ENCODE peak calls at places on chromosomes 11 and 22, in six cellular contexts. Z, G, A, V, Y and R are unnamed samples.

GRCh38 chr22:30312053-30312452 is 14.7 kb downstream of the TBC1D10A start:
- DNase-seq in Z (no peak), G (no peak), A (no peak), V (no peak), Y (no peak), R (no peak)

GRCh38 chr11:95831198-95831883 is 41.0 kb downstream of the CEP57 start:
- DNase-seq in Z (no peak), G (no peak), A (no peak), V (no peak), Y (no peak), R (no peak)

GRCh38 chr11:47864910-47865309 is 16.8 kb upstream of the NUP160 start:
- DNase-seq in Z (no peak), G (no peak), A (no peak), V (no peak), Y (no peak), R (no peak)

GRCh38 chr11:83092488-83093384 is 21.0 kb upstream of the RAB30 start:
- DNase-seq in Z (no peak), G (peak), A (no peak), V (no peak), Y (peak), R (peak)

GRCh38 chr11:2355000-2355644 is 22.0 kb upstream of the CD81 start:
- DNase-seq in Z (no peak), G (no peak), A (no peak), V (no peak), Y (no peak), R (no peak)

GRCh38 chr22:48677168-48677520 is 1150.5 kb downstream of the BRD1 start:
- DNase-seq in Z (no peak), G (no peak), A (no peak), V (no peak), Y (no peak), R (no peak)

GRCh38 chr22:50470491-50470890 is 4.3 kb downstream of the SBF1 start:
- DNase-seq in Z (no peak), G (no peak), A (no peak), V (no peak), Y (no peak), R (no peak)

GRCh38 chr11:111105566-111105965 is 140.0 kb upstream of the POU2AF2 start:
- DNase-seq in Z (no peak), G (no peak), A (no peak), V (no peak), Y (no peak), R (no peak)

GRCh38 chr11:73227571-73228211 is 9.6 kb downstream of the P2RY2 start:
- DNase-seq in Z (peak), G (no peak), A (peak), V (no peak), Y (peak), R (no peak)

GRCh38 chr11:63635762-63636465 is 21.7 kb upstream of the PLAAT3 start:
- DNase-seq in Z (peak), G (peak), A (peak), V (peak), Y (peak), R (peak)

GRCh38 chr11:95917188-95918036 is 6.5 kb downstream of the MTMR2 start:
- DNase-seq in Z (no peak), G (no peak), A (no peak), V (no peak), Y (peak), R (no peak)

GRCh38 chr22:47112566-47112965 is 350.1 kb downstream of the TBC1D22A start:
- DNase-seq in Z (no peak), G (no peak), A (peak), V (no peak), Y (no peak), R (no peak)

GRCh38 chr11:117095301-117096139 is 2.7 kb downstream of the SIK3 start:
- DNase-seq in Z (no peak), G (peak), A (no peak), V (no peak), Y (no peak), R (no peak)

GRCh38 chr22:47798229-47798628 is 1035.8 kb downstream of the TBC1D22A start:
- DNase-seq in Z (no peak), G (no peak), A (no peak), V (no peak), Y (no peak), R (no peak)

GRCh38 chr22:44070029-44070428 is 45.9 kb downstream of the PARVB start:
- DNase-seq in Z (no peak), G (no peak), A (no peak), V (no peak), Y (no peak), R (no peak)

GRCh38 chr22:20803696-20804324 is 29.9 kb downstream of the SERPIND1 start:
- DNase-seq in Z (peak), G (peak), A (peak), V (no peak), Y (peak), R (peak)

GRCh38 chr11:11748706-11749365 is 92.9 kb upstream of the USP47 start:
- DNase-seq in Z (no peak), G (no peak), A (no peak), V (no peak), Y (no peak), R (no peak)

GRCh38 chr22:40289991-40290459 is 56.3 kb upstream of the ADSL start:
- DNase-seq in Z (no peak), G (no peak), A (no peak), V (peak), Y (no peak), R (no peak)

GRCh38 chr11:111935331-111936044 is 1.7 kb upstream of the DIXDC1 start:
- DNase-seq in Z (no peak), G (peak), A (no peak), V (no peak), Y (no peak), R (no peak)

GRCh38 chr11:59708537-59708936 is 5.1 kb downstream of the OR10V1 start:
- DNase-seq in Z (no peak), G (no peak), A (no peak), V (no peak), Y (no peak), R (no peak)

GRCh38 chr11:66327171-66328035 is 8.8 kb downstream of the RIN1 start:
- DNase-seq in Z (no peak), G (no peak), A (peak), V (no peak), Y (peak), R (no peak)

GRCh38 chr11:93668171-93668570 is 6.7 kb downstream of the CEP295 start:
- DNase-seq in Z (no peak), G (no peak), A (no peak), V (no peak), Y (no peak), R (no peak)

GRCh38 chr11:83456075-83456474 is 169.9 kb upstream of the CCDC90B start:
- DNase-seq in Z (no peak), G (no peak), A (peak), V (no peak), Y (no peak), R (no peak)

GRCh38 chr22:35399114-35399677 is 744 bp upstream of the MCM5 start:
- DNase-seq in Z (no peak), G (no peak), A (no peak), V (no peak), Y (peak), R (no peak)

GRCh38 chr22:43829448-43829821 is 17.3 kb upstream of the EFCAB6 start:
- DNase-seq in Z (no peak), G (no peak), A (no peak), V (no peak), Y (peak), R (no peak)

GRCh38 chr11:94623120-94623735 is 56.1 kb downstream of the PIWIL4 start:
- DNase-seq in Z (peak), G (peak), A (peak), V (peak), Y (peak), R (peak)

GRCh38 chr11:72721689-72722049 is 30.5 kb downstream of the ARAP1 start:
- DNase-seq in Z (no peak), G (no peak), A (no peak), V (no peak), Y (no peak), R (no peak)

GRCh38 chr11:7600205-7600775 is 73.0 kb downstream of the CYB5R2 start:
- DNase-seq in Z (no peak), G (peak), A (no peak), V (no peak), Y (no peak), R (peak)

DNA sequence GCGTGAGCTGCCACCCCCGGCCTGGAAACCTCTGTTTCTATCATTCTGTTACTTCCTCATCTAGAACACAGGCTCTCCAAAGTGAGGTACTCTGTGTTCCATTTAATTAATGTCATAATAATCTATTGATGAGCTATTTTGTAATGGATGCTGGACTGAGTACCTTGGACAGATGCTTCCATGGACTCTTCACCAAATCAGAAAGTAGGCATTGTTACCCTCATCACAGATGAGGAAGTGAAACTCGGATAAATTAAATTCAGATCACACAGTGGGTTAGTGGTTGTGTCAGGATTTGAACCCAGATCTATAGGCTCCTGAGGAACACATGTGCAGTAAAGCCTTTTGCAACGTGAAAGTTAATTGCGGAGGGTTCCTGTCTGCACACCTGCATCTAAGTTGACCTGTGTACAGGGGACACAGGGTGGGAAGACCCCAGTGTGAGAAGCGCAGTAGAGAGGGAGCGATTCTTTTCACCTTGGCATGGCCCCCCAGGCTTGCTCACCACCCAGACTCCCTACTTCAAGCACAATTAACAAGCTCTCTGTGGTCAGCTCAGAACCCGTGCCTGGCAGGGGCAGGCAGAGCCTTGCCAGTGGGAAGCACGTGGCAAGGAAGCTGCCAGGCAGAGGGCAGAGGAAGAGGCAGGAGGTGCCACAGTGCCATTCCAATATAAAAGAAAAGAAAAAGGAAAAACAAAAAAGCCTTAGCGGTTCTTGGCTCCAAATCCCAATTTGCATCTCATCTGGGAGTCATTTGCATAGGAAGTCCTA is 239.3 kb downstream of the GRIK4 start:
- DNase-seq in Z (no peak), G (no peak), A (no peak), V (no peak), Y (no peak), R (no peak)
- TF ChIP-seq CHD2 in Z (no peak), G (no peak), A (no peak), V (no peak), Y (no peak), R (no peak)

GRCh38 chr22:38788016-38788415 is 5.9 kb downstream of the DNAL4 start:
- DNase-seq in Z (no peak), G (no peak), A (no peak), V (no peak), Y (no peak), R (no peak)

GRCh38 chr22:38786631-38787030 is 7.3 kb downstream of the DNAL4 start:
- DNase-seq in Z (no peak), G (no peak), A (no peak), V (no peak), Y (no peak), R (no peak)

GRCh38 chr22:38788846-38789245 is 5.1 kb downstream of the DNAL4 start:
- DNase-seq in Z (no peak), G (no peak), A (no peak), V (no peak), Y (peak), R (no peak)

GRCh38 chr22:38789606-38790005 is 4.3 kb downstream of the DNAL4 start:
- DNase-seq in Z (no peak), G (no peak), A (no peak), V (no peak), Y (no peak), R (no peak)

GRCh38 chr22:38788417-38788816 is 5.5 kb downstream of the DNAL4 start:
- DNase-seq in Z (no peak), G (no peak), A (no peak), V (no peak), Y (peak), R (peak)
- TF ChIP-seq CHD2 in Z (no peak), G (no peak), A (no peak), V (no peak), Y (no peak), R (no peak)

GRCh38 chr11:15911377-15912044 is 444.8 kb downstream of the SOX6 start:
- DNase-seq in Z (no peak), G (no peak), A (no peak), V (no peak), Y (no peak), R (peak)
- TF ChIP-seq CHD2 in Z (no peak), G (no peak), A (no peak), V (no peak), Y (no peak), R (no peak)

GRCh38 chr22:37953062-37953436 is 352 bp downstream of the C22orf23 start:
- DNase-seq in Z (peak), G (no peak), A (peak), V (no peak), Y (no peak), R (peak)
- TF ChIP-seq CHD2 in Z (no peak), G (no peak), A (no peak), V (no peak), Y (no peak), R (no peak)

DNA sequence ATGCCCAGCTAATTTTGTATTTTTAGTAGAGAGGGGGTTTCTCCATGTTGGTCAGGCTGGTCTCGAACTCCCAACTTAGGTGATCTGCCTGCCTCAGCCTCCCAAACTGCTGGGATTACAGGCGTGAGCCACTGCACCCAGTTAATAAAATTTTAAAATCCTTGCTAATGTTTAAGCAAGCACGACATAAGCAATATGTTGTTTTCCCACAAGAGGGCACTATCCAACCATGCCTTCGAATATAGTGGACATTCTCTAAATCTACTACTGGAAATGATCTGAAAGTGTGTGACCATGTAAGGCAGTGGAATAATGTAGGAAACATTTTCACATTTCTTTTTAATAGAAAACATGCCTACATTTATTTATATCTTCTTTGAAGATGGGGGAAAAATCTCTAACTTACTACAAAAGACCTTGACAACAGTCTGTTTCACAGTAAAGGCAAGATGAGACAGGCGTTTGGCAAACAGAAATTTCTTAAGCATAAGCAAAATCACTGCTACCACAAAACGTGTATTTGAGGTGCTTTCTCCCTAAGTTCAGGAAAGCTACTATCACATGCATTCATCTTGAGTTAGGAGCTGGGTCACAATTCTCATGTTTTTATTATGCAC is 38.2 kb downstream of the PITPNB start:
- DNase-seq in Z (peak), G (peak), A (no peak), V (no peak), Y (peak), R (peak)
- TF ChIP-seq CHD2 in Z (no peak), G (no peak), A (no peak), V (no peak), Y (no peak), R (no peak)